ENCODE peak calls at places on chromosome 4, in four cellular contexts. F, U, G and B are unnamed samples.

GRCh38 chr4:184794470-184794869 is 31.3 kb downstream of the ACSL1 start:
- DNase-seq in F (no peak), U (no peak), G (no peak), B (no peak)

GRCh38 chr4:127549521-127549920 is 83.2 kb upstream of the INTU start:
- DNase-seq in F (no peak), U (no peak), G (no peak), B (no peak)

GRCh38 chr4:37604464-37604863 is 81.7 kb downstream of the RELL1 start:
- DNase-seq in F (no peak), U (no peak), G (no peak), B (no peak)

GRCh38 chr4:107037188-107037587 is 1.1 kb upstream of the DKK2 start:
- DNase-seq in F (peak), U (no peak), G (peak), B (no peak)

GRCh38 chr4:8922481-8922880 is 50.8 kb upstream of the HMX1 start:
- DNase-seq in F (no peak), U (no peak), G (no peak), B (no peak)

GRCh38 chr4:56953680-56954520 is 23.5 kb downstream of the NOA1 start:
- DNase-seq in F (no peak), U (no peak), G (no peak), B (no peak)

GRCh38 chr4:111631157-111631999 is 513.9 kb upstream of the FAM241A start:
- DNase-seq in F (no peak), U (no peak), G (no peak), B (no peak)

GRCh38 chr4:97498875-97499274 is 644.4 kb downstream of the STPG2 start:
- DNase-seq in F (no peak), U (no peak), G (no peak), B (no peak)

GRCh38 chr4:2354760-2355159 is 63.7 kb downstream of the ZFYVE28 start:
- DNase-seq in F (no peak), U (no peak), G (no peak), B (no peak)

GRCh38 chr4:81607947-81608346 is 136.2 kb upstream of the RASGEF1B start:
- DNase-seq in F (no peak), U (no peak), G (no peak), B (no peak)

GRCh38 chr4:87819281-87819919 is 13.4 kb upstream of the MEPE start:
- DNase-seq in F (peak), U (no peak), G (peak), B (peak)

GRCh38 chr4:109211671-109212070 is 90.8 kb downstream of the COL25A1 start:
- DNase-seq in F (no peak), U (no peak), G (no peak), B (no peak)

GRCh38 chr4:188030401-188030800 is 34.8 kb downstream of the ZFP42 start:
- DNase-seq in F (no peak), U (no peak), G (no peak), B (no peak)

GRCh38 chr4:8221985-8222384 is 22.9 kb downstream of the SH3TC1 start:
- DNase-seq in F (no peak), U (no peak), G (no peak), B (no peak)

GRCh38 chr4:182978152-182978827 is 61.1 kb upstream of the DCTD start:
- DNase-seq in F (no peak), U (peak), G (no peak), B (no peak)
- TF ChIP-seq CREM in F (no peak), U (no peak), G (no peak), B (no peak)

GRCh38 chr4:153023692-153024394 is 87.7 kb downstream of the FHDC1 start:
- DNase-seq in F (no peak), U (no peak), G (peak), B (no peak)
- TF ChIP-seq CREM in F (no peak), U (no peak), G (peak), B (no peak)

GRCh38 chr4:168740686-168741085 is 243.8 kb downstream of the PALLD start:
- DNase-seq in F (no peak), U (no peak), G (no peak), B (no peak)
- TF ChIP-seq CREM in F (no peak), U (no peak), G (no peak), B (no peak)

GRCh38 chr4:176439611-176440010 is 119.8 kb downstream of the SPCS3 start:
- DNase-seq in F (no peak), U (no peak), G (no peak), B (no peak)
- TF ChIP-seq CREM in F (no peak), U (no peak), G (no peak), B (no peak)